ENCODE peak calls at places on chromosomes 6 and 20, in seven cellular contexts. F is CD4-positive, CD25-positive, alpha-beta regulatory T cell; H is spleen; W is mesenchymal stem cell; X is transverse colon; K is aorta; C is CD8-positive, alpha-beta T cell. J is an unnamed sample.
A peak's percentile ranks its signal among the peaks of the same experiment; 100 is the strongest.

GRCh38 chr6:10582774-10583508 is 61.8 kb downstream of the GCNT2 start:
- DNase-seq in F (no peak), H (no peak), W (no peak), X (no peak), K (no peak), C (no peak), J (no peak)

GRCh38 chr6:36627801-36628246 is 33.7 kb downstream of the SRSF3 start:
- DNase-seq in F (no peak), H (peak; percentile 79), W (peak; percentile 93), X (peak; percentile 79), K (no peak), C (no peak), J (peak; percentile 84)

GRCh38 chr6:15987569-15987968 is 141.3 kb upstream of the MYLIP start:
- DNase-seq in F (no peak), H (no peak), W (peak; percentile 93), X (no peak), K (no peak), C (no peak), J (no peak)

GRCh38 chr6:91198588-91199255 is 611.9 kb upstream of the MAP3K7 start:
- DNase-seq in F (no peak), H (no peak), W (peak; percentile 12), X (no peak), K (no peak), C (no peak), J (no peak)

GRCh38 chr20:50029697-50030428 is 47.1 kb downstream of the SNAI1 start:
- DNase-seq in F (no peak), H (no peak), W (peak; percentile 99), X (peak; percentile 17), K (peak; percentile 94), C (no peak), J (peak; percentile 92)

GRCh38 chr20:33443006-33443511 is 504 bp downstream of the SNTA1 start:
- DNase-seq in F (no peak), H (peak; percentile 88), W (peak; percentile 13), X (peak; percentile 27), K (peak; percentile 84), C (peak; percentile 6), J (peak; percentile 85)

GRCh38 chr6:39312912-39313525 is 1.2 kb downstream of the KCNK17 start:
- DNase-seq in F (no peak), H (no peak), W (no peak), X (no peak), K (peak; percentile 81), C (no peak), J (peak; percentile 88)

GRCh38 chr6:140264451-140264850 is 890.0 kb upstream of the CITED2 start:
- DNase-seq in F (no peak), H (no peak), W (no peak), X (no peak), K (no peak), C (no peak), J (no peak)

GRCh38 chr6:8441452-8441851 is 6.1 kb upstream of the SLC35B3 start:
- DNase-seq in F (no peak), H (no peak), W (no peak), X (no peak), K (no peak), C (no peak), J (no peak)

GRCh38 chr6:131381694-131382093 is 191.3 kb upstream of the ARG1 start:
- DNase-seq in F (no peak), H (no peak), W (no peak), X (no peak), K (no peak), C (no peak), J (no peak)

GRCh38 chr6:108115598-108116058 is 41.1 kb upstream of the OSTM1 start:
- DNase-seq in F (no peak), H (peak; percentile 81), W (peak; percentile 39), X (peak; percentile 62), K (no peak), C (no peak), J (peak; percentile 63)

GRCh38 chr6:16102208-16102607 is 26.7 kb upstream of the MYLIP start:
- DNase-seq in F (no peak), H (no peak), W (no peak), X (no peak), K (no peak), C (no peak), J (no peak)

GRCh38 chr6:33105916-33106871 is 30.4 kb downstream of the HLA-DPB1 start:
- DNase-seq in F (no peak), H (no peak), W (no peak), X (no peak), K (no peak), C (no peak), J (no peak)

GRCh38 chr6:104956663-104957294 is at the start of gene LIN28B:
- DNase-seq in F (no peak), H (no peak), W (peak; percentile 76), X (no peak), K (no peak), C (no peak), J (no peak)

GRCh38 chr20:58239216-58239615 is 10.8 kb upstream of the ANKRD60 start:
- DNase-seq in F (no peak), H (no peak), W (no peak), X (no peak), K (no peak), C (no peak), J (no peak)

GRCh38 chr20:40258931-40259330 is 430.1 kb downstream of the MAFB start:
- DNase-seq in F (no peak), H (no peak), W (no peak), X (no peak), K (no peak), C (no peak), J (no peak)

GRCh38 chr6:127547215-127547614 is 28.1 kb upstream of the MTCL3 start:
- DNase-seq in F (no peak), H (no peak), W (no peak), X (no peak), K (no peak), C (no peak), J (no peak)

GRCh38 chr6:6724319-6725119 is 136.0 kb downstream of the LY86 start:
- DNase-seq in F (peak; percentile 44), H (peak; percentile 86), W (peak; percentile 84), X (peak; percentile 81), K (no peak), C (peak; percentile 20), J (peak; percentile 78)

GRCh38 chr6:6723316-6723715 is 134.8 kb downstream of the LY86 start:
- DNase-seq in F (no peak), H (no peak), W (no peak), X (no peak), K (no peak), C (no peak), J (no peak)

GRCh38 chr6:6725120-6725833 is 136.8 kb downstream of the LY86 start:
- DNase-seq in F (no peak), H (no peak), W (no peak), X (no peak), K (no peak), C (no peak), J (no peak)

GRCh38 chr6:6722195-6722594 is 133.7 kb downstream of the LY86 start:
- DNase-seq in F (no peak), H (no peak), W (no peak), X (peak; percentile 32), K (no peak), C (no peak), J (no peak)

DNA sequence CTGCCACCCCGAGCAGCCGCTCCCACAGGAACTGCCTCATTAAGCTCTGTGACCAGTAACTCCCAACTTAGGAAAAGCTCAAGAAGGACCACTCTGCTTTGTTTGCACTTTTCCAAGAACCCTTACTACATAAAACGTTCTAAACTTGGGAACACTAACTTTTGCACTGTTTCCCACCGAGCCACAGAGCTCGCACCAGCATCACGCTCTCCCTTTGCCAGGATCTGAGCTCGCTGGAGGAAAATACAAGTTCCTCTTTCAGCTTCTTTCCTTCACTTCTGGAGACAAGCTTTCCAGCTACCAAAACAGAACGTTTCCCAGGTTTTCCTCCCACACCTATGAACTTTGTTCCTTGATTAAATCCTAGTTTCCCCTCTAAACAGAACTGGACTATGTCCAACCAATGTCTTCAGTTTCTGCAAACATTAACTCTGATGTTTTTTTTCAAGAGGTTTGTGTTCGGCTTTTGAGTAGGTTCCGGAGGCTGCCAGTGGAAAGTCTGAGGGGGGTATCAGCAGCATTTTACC is 135.3 kb downstream of the LY86 start:
- DNase-seq in F (no peak), H (no peak), W (no peak), X (no peak), K (no peak), C (no peak), J (peak; percentile 64)
- H3K4me3 ChIP-seq in F (no peak overlapping the region), H (no peak overlapping the region), W (no peak overlapping the region), X (peak overlapping the region; percentile 23), K (no peak overlapping the region), C (no peak overlapping the region), J (no peak overlapping the region)

DNA sequence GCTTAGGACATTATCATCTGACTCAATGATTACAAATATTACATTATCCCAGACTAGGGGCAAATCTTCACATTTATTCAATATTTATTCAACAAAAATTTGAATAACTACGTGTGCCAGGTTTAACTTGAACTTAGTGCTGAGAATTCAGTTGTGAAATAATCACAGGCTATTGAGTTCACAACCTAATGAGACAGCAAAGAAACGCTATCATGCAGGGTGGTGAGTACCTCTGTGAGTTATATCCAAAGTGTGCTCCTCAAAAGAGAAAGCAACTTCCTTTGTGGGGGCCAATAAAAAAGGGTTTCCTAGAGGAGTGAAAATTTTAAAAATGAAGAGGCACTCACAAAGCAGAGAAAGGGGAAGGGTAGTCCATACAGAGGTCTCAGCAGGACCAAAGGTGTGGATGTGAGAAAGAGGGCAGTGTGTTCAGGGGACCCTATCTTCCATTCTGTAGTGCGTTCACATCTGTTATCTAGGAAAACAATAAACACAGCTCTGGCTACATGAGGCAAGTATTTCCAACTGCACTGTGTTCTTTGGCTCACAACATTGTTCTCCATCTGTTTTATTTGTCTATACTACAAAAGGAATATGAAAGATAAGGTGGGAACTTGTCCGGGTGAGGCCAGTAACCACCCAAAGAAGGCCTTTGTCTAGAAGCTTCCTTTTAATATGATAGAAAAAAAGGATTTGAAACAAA is 155.4 kb upstream of the MARCKS start:
- DNase-seq in F (no peak), H (no peak), W (no peak), X (no peak), K (no peak), C (no peak), J (no peak)
- H3K4me1 ChIP-seq in F (no peaks in the 10 kb centered on the region), H (peaks cover 14% of the 10 kb centered on the region), W (no peaks in the 10 kb centered on the region), X (no peaks in the 10 kb centered on the region), K (no peaks in the 10 kb centered on the region), C (no peaks in the 10 kb centered on the region), J (no peaks in the 10 kb centered on the region)

GRCh38 chr6:110095101-110095500 is 84.4 kb downstream of the WASF1 start:
- DNase-seq in F (no peak), H (no peak), W (peak; percentile 72), X (no peak), K (no peak), C (no peak), J (no peak)
- H3K27ac ChIP-seq in F (no peak overlapping the region), H (no peak overlapping the region), W (no peak overlapping the region), X (no peak overlapping the region), K (no peak overlapping the region), C (no peak overlapping the region), J (no peak overlapping the region)

DNA sequence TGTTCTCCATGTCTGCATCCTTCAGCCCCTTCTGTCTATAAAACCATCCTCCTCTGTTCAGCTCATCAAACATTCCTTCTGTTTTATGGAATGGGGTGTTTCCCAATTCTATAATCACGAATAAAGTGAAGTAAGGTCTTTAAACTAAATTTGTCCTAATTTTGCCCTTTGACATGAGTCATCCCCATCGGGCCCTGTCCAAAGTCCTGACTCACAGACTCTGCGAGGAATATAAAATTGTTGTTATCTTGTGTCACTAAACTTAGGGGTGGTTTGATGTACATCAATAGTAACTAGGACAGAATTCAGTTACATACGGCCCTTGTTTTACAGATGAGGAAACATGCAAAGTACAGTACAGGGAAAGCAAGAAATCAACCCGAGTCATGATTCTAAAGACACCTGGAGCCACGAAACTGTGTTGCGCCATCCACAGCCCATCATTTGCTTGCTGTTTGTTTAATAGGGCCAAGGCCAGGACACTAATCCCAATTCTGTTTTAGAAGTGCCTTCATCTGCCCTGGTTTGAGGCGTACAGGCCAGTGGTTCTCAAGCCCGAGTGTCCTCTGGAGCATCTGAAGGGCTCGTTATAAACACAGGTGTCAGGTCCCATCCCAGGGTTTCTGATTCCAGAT is 2.8 kb downstream of the ACSS1 start:
- DNase-seq in F (no peak), H (no peak), W (no peak), X (peak; percentile 13), K (peak; percentile 73), C (no peak), J (no peak)
- H3K4me3 ChIP-seq in F (no peak overlapping the region), H (no peak overlapping the region), W (no peak overlapping the region), X (no peak overlapping the region), K (no peak overlapping the region), C (no peak overlapping the region), J (no peak overlapping the region)

J was measured in right cardiac atrium.